ENCODE peak calls at places on chromosomes 11 and 22, in five cellular contexts. Z is iris pigment epithelial cell; L is stimulated activated CD8-positive, alpha-beta memory T cell treated with anti-CD3 and anti-CD28 coated beads, Interleukin-4, amount 100 ng/mL, for 24 hours; U is NCI-H1930; B is K562. E is an unnamed sample.

GRCh38 chr11:130124096-130124495 is 35.5 kb upstream of the ST14 start:
- DNase-seq in Z (peak), U (no peak), L (no peak), B (no peak), E (peak)

GRCh38 chr11:69642549-69642912 is 1.6 kb downstream of the CCND1 start:
- DNase-seq in L (peak), U (no peak), B (peak), Z (no peak), E (no peak)

GRCh38 chr11:43268786-43269185 is 43.0 kb upstream of the API5 start:
- DNase-seq in U (no peak), L (no peak), Z (no peak), B (no peak), E (no peak)

GRCh38 chr11:19218216-19218615 is 16.4 kb upstream of the CSRP3 start:
- DNase-seq in B (no peak), U (no peak), Z (no peak), L (no peak), E (no peak)

GRCh38 chr11:70203749-70204465 is 811 bp downstream of the FADD start:
- DNase-seq in U (no peak), L (peak), B (peak), Z (peak), E (peak)

GRCh38 chr11:72721689-72722049 is 30.5 kb downstream of the ARAP1 start:
- DNase-seq in B (no peak), L (peak), Z (peak), U (no peak), E (no peak)

GRCh38 chr11:126601550-126602215 is 246.2 kb downstream of the ST3GAL4 start:
- DNase-seq in B (no peak), L (no peak), Z (no peak), U (no peak), E (no peak)

GRCh38 chr11:66718320-66718971 is 10.6 kb downstream of the SPTBN2 start:
- DNase-seq in Z (no peak), U (no peak), L (no peak), B (no peak), E (no peak)

GRCh38 chr11:90392692-90393091 is 169.8 kb upstream of the CHORDC1 start:
- DNase-seq in B (no peak), U (no peak), L (no peak), Z (no peak), E (no peak)

GRCh38 chr22:44358723-44359440 is 46.1 kb upstream of the SHISAL1 start:
- DNase-seq in B (no peak), L (no peak), U (no peak), Z (no peak), E (no peak)

GRCh38 chr22:22023581-22024137 is 41.1 kb upstream of the TOP3B start:
- DNase-seq in U (no peak), Z (no peak), L (no peak), B (peak), E (no peak)

GRCh38 chr11:43521471-43521870 is 159.1 kb upstream of the HSD17B12 start:
- DNase-seq in L (no peak), Z (no peak), U (no peak), B (no peak), E (no peak)

GRCh38 chr11:123628936-123629683 is 25.3 kb downstream of the SCN3B start:
- DNase-seq in U (no peak), B (no peak), Z (peak), L (no peak), E (peak)

GRCh38 chr22:36510966-36511881 is 4.4 kb upstream of the FOXRED2 start:
- DNase-seq in U (no peak), Z (peak), L (no peak), B (no peak), E (peak)

GRCh38 chr22:23859201-23859600 is 1.5 kb downstream of the SLC2A11 start:
- DNase-seq in L (no peak), B (no peak), U (no peak), Z (no peak), E (no peak)

GRCh38 chr11:117898059-117898458 is 21.6 kb upstream of the FXYD6 start:
- DNase-seq in Z (no peak), U (no peak), L (no peak), B (no peak), E (no peak)

GRCh38 chr22:38034278-38034882 is 22.8 kb upstream of the PICK1 start:
- DNase-seq in B (peak), L (no peak), Z (peak), U (no peak), E (peak)

GRCh38 chr11:128171496-128171895 is 415.9 kb downstream of the ETS1 start:
- DNase-seq in U (no peak), Z (peak), L (no peak), B (no peak), E (no peak)

GRCh38 chr11:133955091-133955846 is 1.5 kb downstream of the IGSF9B start:
- DNase-seq in U (no peak), Z (no peak), B (no peak), L (no peak), E (no peak)

GRCh38 chr11:129317564-129317963 is 58.1 kb upstream of the BARX2 start:
- DNase-seq in B (no peak), Z (no peak), L (no peak), U (no peak), E (peak)

GRCh38 chr11:118339281-118340045 is 3.0 kb downstream of the CD3D start:
- DNase-seq in L (no peak), U (no peak), B (peak), Z (no peak), E (no peak)

GRCh38 chr22:26170795-26171194 is 1.5 kb downstream of the SEZ6L start:
- DNase-seq in L (no peak), B (peak), Z (no peak), U (no peak), E (peak)

GRCh38 chr11:32137263-32137662 is 46.4 kb downstream of the RCN1 start:
- DNase-seq in B (no peak), U (no peak), Z (peak), L (no peak), E (no peak)

GRCh38 chr11:116861539-116861938 is 24.1 kb upstream of the APOA1 start:
- DNase-seq in L (no peak), U (no peak), Z (peak), B (no peak), E (no peak)

GRCh38 chr22:50194037-50194809 is 6.6 kb upstream of the SELENOO start:
- DNase-seq in Z (no peak), L (no peak), B (no peak), U (no peak), E (no peak)

GRCh38 chr22:48984639-48985038 is 843.0 kb downstream of the BRD1 start:
- DNase-seq in U (no peak), Z (no peak), L (no peak), B (no peak), E (no peak)

GRCh38 chr11:1343391-1344055 is 34.1 kb upstream of the TOLLIP start:
- DNase-seq in U (no peak), B (no peak), Z (no peak), L (no peak), E (no peak)

GRCh38 chr11:110177057-110177397 is 83.8 kb downstream of the ZC3H12C start:
- DNase-seq in Z (no peak), B (no peak), L (no peak), U (no peak), E (peak)

GRCh38 chr11:90774727-90775572 is 552.1 kb upstream of the CHORDC1 start:
- DNase-seq in Z (no peak), U (no peak), L (no peak), B (no peak), E (no peak)

GRCh38 chr22:48836673-48837340 is 990.9 kb downstream of the BRD1 start:
- DNase-seq in U (no peak), Z (no peak), B (no peak), L (no peak), E (no peak)

GRCh38 chr11:44065161-44065571 is 904 bp upstream of the ACCS start:
- DNase-seq in B (no peak), U (no peak), Z (no peak), L (no peak), E (no peak)

GRCh38 chr22:32334640-32335365 is 22.9 kb upstream of the RFPL3 start:
- DNase-seq in L (no peak), U (no peak), B (no peak), Z (no peak), E (no peak)

GRCh38 chr22:19041403-19042074 is 80.7 kb downstream of the DGCR2 start:
- DNase-seq in B (no peak), U (no peak), L (no peak), Z (no peak), E (no peak)